ENCODE peak calls at places on chromosomes 11 and 22, in seven cellular contexts. N, O, A, K, X, I and Y are unnamed samples.

GRCh38 chr11:86547727-86548126 is 124.7 kb downstream of the ME3 start:
- DNase-seq in N (no peak), O (no peak), A (peak), K (no peak), X (no peak), I (peak), Y (no peak)

GRCh38 chr11:67287355-67288197 is 1.5 kb upstream of the ANKRD13D start:
- DNase-seq in N (no peak), O (no peak), A (no peak), K (no peak), X (peak), I (no peak), Y (no peak)

GRCh38 chr11:121047926-121048325 is 24.0 kb downstream of the TBCEL start:
- DNase-seq in N (no peak), O (no peak), A (no peak), K (no peak), X (no peak), I (no peak), Y (no peak)

GRCh38 chr11:9753031-9753430 is 89.2 kb downstream of the SWAP70 start:
- DNase-seq in N (peak), O (peak), A (peak), K (no peak), X (no peak), I (peak), Y (no peak)

GRCh38 chr11:33227578-33228261 is 29.5 kb upstream of the HIPK3 start:
- DNase-seq in N (peak), O (no peak), A (peak), K (no peak), X (no peak), I (peak), Y (no peak)

GRCh38 chr22:47106806-47107205 is 344.4 kb downstream of the TBC1D22A start:
- DNase-seq in N (no peak), O (no peak), A (no peak), K (no peak), X (no peak), I (no peak), Y (no peak)

GRCh38 chr11:40281055-40281580 is 1178.3 kb downstream of the LRRC4C start:
- DNase-seq in N (peak), O (no peak), A (peak), K (no peak), X (no peak), I (no peak), Y (no peak)

GRCh38 chr22:36925388-36926290 is 12.2 kb downstream of the CSF2RB start:
- DNase-seq in N (peak), O (no peak), A (peak), K (no peak), X (peak), I (peak), Y (no peak)

GRCh38 chr22:28930357-28931007 is 47.1 kb downstream of the ZNRF3 start:
- DNase-seq in N (peak), O (peak), A (peak), K (no peak), X (no peak), I (no peak), Y (no peak)

GRCh38 chr11:3049430-3050243 is 7.6 kb downstream of the CARS1 start:
- DNase-seq in N (peak), O (peak), A (peak), K (peak), X (peak), I (peak), Y (peak)
- TF ChIP-seq CTCF in N (peak), O (peak), A (peak), K (no peak), X (no peak), I (peak), Y (no peak)

DNA sequence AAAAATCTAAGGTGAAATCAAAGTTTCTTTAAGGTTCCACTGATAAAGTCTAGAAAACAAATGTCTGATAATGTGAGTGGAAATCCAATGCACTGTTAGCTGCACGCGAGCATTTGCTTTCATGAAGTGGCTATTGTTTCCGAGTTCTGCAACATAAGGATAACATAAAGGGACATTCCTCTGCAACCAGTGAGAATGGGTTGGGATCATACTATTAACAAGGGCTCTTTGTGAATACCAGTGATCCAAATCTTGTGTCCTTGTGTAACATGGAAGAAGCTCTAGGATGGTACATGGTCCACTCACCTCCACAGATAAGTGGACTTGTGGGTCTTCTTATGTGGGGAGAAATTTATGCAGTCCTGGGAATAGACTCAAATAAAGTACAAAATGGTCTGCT is 24.6 kb downstream of the APIP start:
- DNase-seq in N (no peak), O (no peak), A (no peak), K (no peak), X (no peak), I (no peak), Y (no peak)
- TF ChIP-seq CTCF in N (no peak), O (no peak), A (no peak), K (no peak), X (no peak), I (no peak), Y (no peak)

GRCh38 chr11:80441821-80442220 is 1001.0 kb upstream of the TENM4 start:
- DNase-seq in N (no peak), O (no peak), A (peak), K (no peak), X (no peak), I (peak), Y (no peak)
- TF ChIP-seq CTCF in N (no peak), O (no peak), A (no peak), K (no peak), X (no peak), I (no peak), Y (no peak)

DNA sequence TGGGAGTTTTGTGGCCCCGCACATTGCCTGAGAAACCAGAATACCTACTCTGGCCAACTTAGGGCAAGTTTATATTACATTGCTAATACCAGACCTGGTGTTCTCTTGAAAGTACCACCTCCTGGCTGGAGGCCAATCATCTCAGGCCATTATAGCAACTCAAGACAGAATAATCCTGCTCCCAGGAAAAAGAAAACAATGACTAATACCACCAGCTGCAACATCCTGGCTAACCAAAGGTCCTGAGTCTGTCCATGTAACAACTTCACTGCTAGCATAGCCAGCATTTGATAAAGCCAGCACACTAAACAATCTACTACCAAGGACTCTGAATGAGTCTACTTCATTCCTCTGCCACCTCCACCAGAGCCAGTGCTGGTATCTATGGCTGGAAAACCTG is 1298.7 kb upstream of the CNTN5 start:
- DNase-seq in N (peak), O (peak), A (peak), K (no peak), X (no peak), I (peak), Y (no peak)
- TF ChIP-seq CTCF in N (no peak), O (no peak), A (no peak), K (no peak), X (no peak), I (no peak), Y (no peak)